ENCODE peak calls at places on chromosomes 1 and 21, in seven cellular contexts. S is T-helper 2 cell, A is cardiac muscle cell, W is posterior cingulate gyrus, N is amniotic stem cell, I is Calu3, E is HuH-7. H is an unnamed sample.

GRCh38 chr21:38831526-38832467 is 26.1 kb downstream of the ETS2 start:
- DNase-seq in W (no peak), E (peak; percentile 47), N (peak; percentile 29), S (no peak), I (peak; percentile 59), A (peak; percentile 99), H (no peak)

GRCh38 chr1:172005856-172006255 is 164.6 kb downstream of the DNM3 start:
- DNase-seq in S (no peak), A (peak; percentile 6), I (peak; percentile 60), W (no peak), E (peak; percentile 17), N (no peak), H (no peak)

GRCh38 chr1:214581785-214582184 is 21.2 kb upstream of the CENPF start:
- DNase-seq in N (peak; percentile 22), I (peak; percentile 84), E (no peak), A (peak; percentile 60), S (no peak), W (no peak), H (no peak)

GRCh38 chr1:101995984-101996731 is 568 bp downstream of the OLFM3 start:
- DNase-seq in N (no peak), I (no peak), E (no peak), S (no peak), W (no peak), A (no peak), H (no peak)

GRCh38 chr1:154696001-154696400 is 88.0 kb upstream of the ADAR start:
- DNase-seq in I (no peak), S (no peak), N (no peak), W (no peak), A (peak; percentile 21), E (no peak), H (no peak)

GRCh38 chr1:228284521-228284920 is 76.7 kb downstream of the OBSCN start:
- DNase-seq in N (no peak), S (no peak), E (no peak), W (no peak), A (no peak), I (no peak), H (no peak)

GRCh38 chr1:39940253-39940652 is 14.7 kb upstream of the MFSD2A start:
- DNase-seq in W (no peak), A (no peak), E (no peak), I (no peak), S (no peak), N (no peak), H (no peak)

GRCh38 chr21:37550618-37551405 is 184.2 kb downstream of the DYRK1A start:
- DNase-seq in W (no peak), S (no peak), E (no peak), N (no peak), I (no peak), A (no peak), H (no peak)

GRCh38 chr1:6350416-6351088 is 43.0 kb downstream of the ACOT7 start:
- DNase-seq in I (peak; percentile 20), S (no peak), E (no peak), W (peak; percentile 73), A (no peak), N (no peak), H (no peak)

GRCh38 chr1:178353524-178353923 is 143.2 kb downstream of the CLEC20A start:
- DNase-seq in S (no peak), I (no peak), W (no peak), A (no peak), N (no peak), E (no peak), H (no peak)

GRCh38 chr1:75330633-75331032 is 196.4 kb downstream of the LHX8 start:
- DNase-seq in A (no peak), S (no peak), I (no peak), E (no peak), N (no peak), W (no peak), H (no peak)

GRCh38 chr1:41533016-41533730 is 48.7 kb upstream of the EDN2 start:
- DNase-seq in S (no peak), E (no peak), N (no peak), I (no peak), W (peak; percentile 3), A (no peak), H (no peak)

GRCh38 chr1:16187748-16188401 is 24.6 kb downstream of the ARHGEF19 start:
- DNase-seq in E (peak; percentile 73), A (peak; percentile 87), W (peak; percentile 63), S (peak; percentile 66), I (peak; percentile 81), N (peak; percentile 78), H (no peak)

GRCh38 chr1:160291248-160292220 is 6.6 kb upstream of the PEX19 start:
- DNase-seq in E (peak; percentile 58), W (peak; percentile 41), I (peak; percentile 75), A (peak; percentile 80), S (peak; percentile 49), N (peak; percentile 21), H (peak; percentile 42)

GRCh38 chr1:25555753-25556092 is 12.3 kb downstream of the LDLRAP1 start:
- DNase-seq in W (no peak), I (no peak), E (no peak), S (no peak), N (no peak), A (no peak), H (no peak)

GRCh38 chr1:9960705-9961562 is 17.7 kb downstream of the NMNAT1 start:
- DNase-seq in A (peak; percentile 2), N (no peak), I (no peak), S (no peak), W (no peak), E (no peak), H (no peak)

GRCh38 chr1:116737855-116738318 is 16.3 kb upstream of the CD2 start:
- DNase-seq in A (no peak), I (no peak), S (no peak), E (no peak), W (no peak), N (no peak), H (no peak)

GRCh38 chr1:207754942-207755689 is 3.3 kb downstream of the CD46 start:
- DNase-seq in N (no peak), S (no peak), I (no peak), E (no peak), A (peak; percentile 18), W (no peak), H (no peak)

GRCh38 chr1:32859915-32860314 is 10.8 kb downstream of the FNDC5 start:
- DNase-seq in N (no peak), W (no peak), E (no peak), A (no peak), S (no peak), I (no peak), H (no peak)

GRCh38 chr1:184905601-184906322 is 68.5 kb downstream of the NIBAN1 start:
- DNase-seq in A (no peak), E (peak; percentile 26), S (no peak), N (no peak), I (no peak), W (no peak), H (no peak)

GRCh38 chr1:231918239-231919015 is 291.8 kb downstream of the DISC1 start:
- DNase-seq in I (peak; percentile 11), E (no peak), N (no peak), A (no peak), S (no peak), W (no peak), H (no peak)

GRCh38 chr1:63276625-63277024 is 45.7 kb upstream of the FOXD3 start:
- DNase-seq in S (no peak), I (no peak), W (no peak), A (no peak), E (no peak), N (no peak), H (no peak)

GRCh38 chr1:179034720-179035119 is 9.0 kb downstream of the FAM20B start:
- DNase-seq in W (no peak), S (no peak), N (peak; percentile 39), E (no peak), A (peak; percentile 45), I (no peak), H (no peak)

GRCh38 chr21:25179116-25179515 is 428.2 kb downstream of the MRPL39 start:
- DNase-seq in I (no peak), W (no peak), N (no peak), E (no peak), A (peak; percentile 53), S (no peak), H (no peak)

H was measured in neuronal stem cell.